ENCODE peak calls at places on chromosome 15, in six cellular contexts. K, A, E, W, R and Z are unnamed samples.

GRCh38 chr15:38253448-38253847 is 812 bp downstream of the SPRED1 start:
- DNase-seq in K (peak), A (no peak), E (peak), W (peak), R (no peak), Z (no peak)

GRCh38 chr15:49887604-49888340 is 231.3 kb downstream of the ATP8B4 start:
- DNase-seq in K (no peak), A (no peak), E (no peak), W (no peak), R (no peak), Z (no peak)

GRCh38 chr15:80317389-80318169 is 65.6 kb upstream of the CTXND1 start:
- DNase-seq in K (no peak), A (no peak), E (no peak), W (no peak), R (no peak), Z (no peak)

GRCh38 chr15:41666353-41666920 is 6.2 kb downstream of the MGA start:
- DNase-seq in K (no peak), A (no peak), E (peak), W (no peak), R (no peak), Z (no peak)

GRCh38 chr15:61256231-61256630 is 27.1 kb upstream of the RORA start:
- DNase-seq in K (no peak), A (no peak), E (no peak), W (no peak), R (no peak), Z (no peak)

GRCh38 chr15:70195808-70196304 is 98.1 kb upstream of the TLE3 start:
- DNase-seq in K (no peak), A (peak), E (no peak), W (no peak), R (no peak), Z (peak)

GRCh38 chr15:68380456-68380855 is 51.5 kb downstream of the ITGA11 start:
- DNase-seq in K (no peak), A (no peak), E (no peak), W (no peak), R (no peak), Z (peak)

GRCh38 chr15:67067161-67067853 is 1.9 kb downstream of the SMAD3 start:
- DNase-seq in K (no peak), A (no peak), E (peak), W (peak), R (no peak), Z (no peak)

GRCh38 chr15:31145271-31145911 is 43.9 kb upstream of the TRPM1 start:
- DNase-seq in K (no peak), A (no peak), E (no peak), W (no peak), R (no peak), Z (no peak)

GRCh38 chr15:100559330-100559729 is 30.6 kb upstream of the CERS3 start:
- DNase-seq in K (no peak), A (no peak), E (no peak), W (no peak), R (no peak), Z (peak)

GRCh38 chr15:69265347-69265955 is 33.3 kb upstream of the PAQR5 start:
- DNase-seq in K (peak), A (no peak), E (peak), W (peak), R (no peak), Z (no peak)

GRCh38 chr15:70974004-70974832 is 81.6 kb downstream of the LRRC49 start:
- DNase-seq in K (peak), A (no peak), E (peak), W (peak), R (no peak), Z (no peak)

GRCh38 chr15:43794269-43795037 is 2.3 kb downstream of the SERF2 start:
- DNase-seq in K (no peak), A (no peak), E (peak), W (no peak), R (no peak), Z (no peak)

GRCh38 chr15:66408254-66408653 is 21.5 kb downstream of the MAP2K1 start:
- DNase-seq in K (no peak), A (no peak), E (no peak), W (no peak), R (no peak), Z (no peak)

GRCh38 chr15:100016632-100017031 is 283.4 kb upstream of the LYSMD4 start:
- DNase-seq in K (no peak), A (no peak), E (no peak), W (no peak), R (no peak), Z (no peak)

GRCh38 chr15:41870689-41871081 is 23.2 kb downstream of the SPTBN5 start:
- DNase-seq in K (no peak), A (no peak), E (no peak), W (no peak), R (no peak), Z (no peak)

GRCh38 chr15:52862657-52863056 is 72.5 kb upstream of the ONECUT1 start:
- DNase-seq in K (no peak), A (no peak), E (no peak), W (no peak), R (no peak), Z (no peak)

GRCh38 chr15:65945616-65946015 is 76.3 kb downstream of the RAB11A start:
- DNase-seq in K (no peak), A (no peak), E (no peak), W (peak), R (peak), Z (no peak)

GRCh38 chr15:98649621-98649995 is 1.3 kb downstream of the IGF1R start:
- DNase-seq in K (no peak), A (no peak), E (peak), W (no peak), R (no peak), Z (peak)

GRCh38 chr15:74525946-74526345 is 15.1 kb upstream of the ARID3B start:
- DNase-seq in K (peak), A (no peak), E (peak), W (no peak), R (no peak), Z (no peak)

GRCh38 chr15:64527263-64527984 is 67.0 kb downstream of the ZNF609 start:
- DNase-seq in K (no peak), A (no peak), E (peak), W (no peak), R (no peak), Z (no peak)

GRCh38 chr15:60083318-60083717 is 79.2 kb downstream of the FOXB1 start:
- DNase-seq in K (no peak), A (no peak), E (no peak), W (no peak), R (no peak), Z (no peak)

GRCh38 chr15:96321422-96322391 is 8.8 kb upstream of the NR2F2 start:
- DNase-seq in K (no peak), A (no peak), E (peak), W (peak), R (peak), Z (peak)

GRCh38 chr15:60379466-60380274 is 18.1 kb downstream of the ANXA2 start:
- DNase-seq in K (peak), A (no peak), E (no peak), W (peak), R (no peak), Z (no peak)

GRCh38 chr15:51227967-51228783 is 110.2 kb downstream of the CYP19A1 start:
- DNase-seq in K (peak), A (no peak), E (peak), W (peak), R (no peak), Z (no peak)

GRCh38 chr15:50182233-50183013 is 427 bp downstream of the SLC27A2 start:
- DNase-seq in K (peak), A (no peak), E (peak), W (peak), R (peak), Z (peak)

GRCh38 chr15:101242999-101243336 is 8.9 kb downstream of the CHSY1 start:
- DNase-seq in K (no peak), A (no peak), E (peak), W (no peak), R (peak), Z (no peak)

GRCh38 chr15:58260911-58261267 is 122.7 kb downstream of the AQP9 start:
- DNase-seq in K (no peak), A (no peak), E (no peak), W (no peak), R (no peak), Z (no peak)

GRCh38 chr15:39270976-39271375 is 309.9 kb upstream of the THBS1 start:
- DNase-seq in K (no peak), A (no peak), E (peak), W (no peak), R (no peak), Z (no peak)

GRCh38 chr15:70806992-70807712 is 43.8 kb upstream of the UACA start:
- DNase-seq in K (no peak), A (no peak), E (peak), W (no peak), R (peak), Z (peak)

GRCh38 chr15:101008158-101009139 is 89.3 kb downstream of the LRRK1 start:
- DNase-seq in K (peak), A (peak), E (peak), W (peak), R (peak), Z (peak)

GRCh38 chr15:65937476-65937875 is 68.2 kb downstream of the RAB11A start:
- DNase-seq in K (no peak), A (no peak), E (peak), W (no peak), R (no peak), Z (peak)

GRCh38 chr15:61186905-61187865 is 41.9 kb downstream of the RORA start:
- DNase-seq in K (no peak), A (no peak), E (peak), W (no peak), R (no peak), Z (no peak)

GRCh38 chr15:63948971-63949370 is 97.3 kb downstream of the DAPK2 start:
- DNase-seq in K (no peak), A (no peak), E (no peak), W (no peak), R (no peak), Z (no peak)

GRCh38 chr15:80401471-80401870 is 2.7 kb upstream of the ARNT2 start:
- DNase-seq in K (no peak), A (no peak), E (no peak), W (no peak), R (no peak), Z (no peak)

GRCh38 chr15:83012038-83012490 is 625 bp upstream of the C15orf40 start:
- DNase-seq in K (no peak), A (no peak), E (no peak), W (peak), R (no peak), Z (no peak)

GRCh38 chr15:83015361-83015760 is 3.9 kb upstream of the C15orf40 start:
- DNase-seq in K (no peak), A (no peak), E (no peak), W (no peak), R (no peak), Z (no peak)

GRCh38 chr15:83014205-83014653 is 2.8 kb upstream of the C15orf40 start:
- DNase-seq in K (no peak), A (no peak), E (no peak), W (no peak), R (no peak), Z (no peak)

GRCh38 chr15:83010709-83011270 is 649 bp downstream of the C15orf40 start:
- DNase-seq in K (peak), A (peak), E (peak), W (peak), R (peak), Z (peak)

GRCh38 chr15:83011271-83012037 is at the start of gene C15orf40:
- DNase-seq in K (peak), A (peak), E (peak), W (peak), R (peak), Z (peak)
- TF ChIP-seq CTCF in K (peak), A (peak), E (peak), W (peak), R (peak), Z (peak)

GRCh38 chr15:33098082-33099058 is 96.1 kb downstream of the FMN1 start:
- DNase-seq in K (no peak), A (no peak), E (peak), W (no peak), R (no peak), Z (no peak)

GRCh38 chr15:33093234-33093633 is 101.3 kb downstream of the FMN1 start:
- DNase-seq in K (no peak), A (no peak), E (no peak), W (no peak), R (no peak), Z (no peak)

GRCh38 chr15:33091983-33092688 is 102.4 kb downstream of the FMN1 start:
- DNase-seq in K (no peak), A (no peak), E (no peak), W (no peak), R (no peak), Z (no peak)

GRCh38 chr15:33096134-33096533 is 98.4 kb downstream of the FMN1 start:
- DNase-seq in K (no peak), A (no peak), E (no peak), W (no peak), R (no peak), Z (no peak)

GRCh38 chr15:33094336-33094735 is 100.2 kb downstream of the FMN1 start:
- DNase-seq in K (no peak), A (no peak), E (peak), W (no peak), R (no peak), Z (no peak)
- TF ChIP-seq POLR2AphosphoS5 in K (no peak), A (no peak), E (no peak), W (no peak), R (no peak), Z (no peak)

DNA sequence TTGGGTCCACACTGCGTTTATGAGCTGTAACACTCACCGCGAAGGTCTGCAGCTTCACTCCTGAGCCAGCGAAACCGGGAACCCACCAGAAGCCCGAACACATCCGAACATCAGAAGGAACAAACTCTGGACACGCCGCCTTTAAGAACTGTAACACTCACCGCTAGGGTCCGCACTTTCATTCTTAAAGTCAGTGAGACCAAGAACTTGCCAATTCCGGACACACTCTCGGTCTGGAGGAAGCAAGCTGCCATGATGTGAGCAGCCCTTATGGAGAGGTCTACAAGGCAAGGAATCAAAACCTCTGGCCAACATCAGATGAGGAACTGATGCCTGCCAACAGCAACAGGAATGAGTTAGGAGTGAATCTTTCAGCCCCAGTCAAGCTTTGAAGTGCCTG is 62.9 kb downstream of the SLC28A2 start:
- DNase-seq in K (no peak), A (peak), E (no peak), W (peak), R (no peak), Z (no peak)
- TF ChIP-seq CTCF in K (no peak), A (peak), E (no peak), W (peak), R (peak), Z (no peak)

GRCh38 chr15:85154061-85154460 is 172.4 kb downstream of the PDE8A start:
- DNase-seq in K (no peak), A (no peak), E (no peak), W (peak), R (no peak), Z (no peak)
- TF ChIP-seq POLR2AphosphoS5 in K (no peak), A (no peak), E (no peak), W (no peak), R (no peak), Z (no peak)

GRCh38 chr15:93562752-93563151 is 473.7 kb upstream of the RGMA start:
- DNase-seq in K (no peak), A (no peak), E (no peak), W (no peak), R (no peak), Z (no peak)

GRCh38 chr15:93566777-93567176 is 477.8 kb upstream of the RGMA start:
- DNase-seq in K (no peak), A (no peak), E (no peak), W (no peak), R (no peak), Z (no peak)

DNA sequence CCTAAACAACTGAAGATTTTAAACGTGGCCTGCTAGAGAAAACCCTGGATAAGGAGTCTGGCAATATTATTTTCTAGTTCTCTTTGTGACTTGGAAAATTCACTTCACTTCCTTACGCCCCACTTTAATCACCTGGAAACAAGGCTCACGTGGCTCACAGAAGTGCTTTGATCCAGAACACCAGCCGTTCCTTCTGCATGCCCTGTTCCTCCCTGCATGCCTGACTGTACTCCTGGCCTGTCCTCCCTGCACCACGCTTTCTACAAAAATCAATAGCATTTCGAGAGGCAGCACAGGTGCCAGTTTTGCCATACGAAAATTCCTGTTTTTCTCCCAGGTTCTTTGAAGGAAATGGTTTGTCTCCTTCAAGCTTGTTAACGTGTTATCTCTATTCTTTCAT is 474.2 kb upstream of the RGMA start:
- DNase-seq in K (no peak), A (no peak), E (no peak), W (no peak), R (no peak), Z (no peak)
- TF ChIP-seq CTCF in K (no peak), A (no peak), E (no peak), W (no peak), R (no peak), Z (no peak)

GRCh38 chr15:89750560-89751542 is at the start of gene MESP1:
- DNase-seq in K (peak), A (peak), E (peak), W (peak), R (peak), Z (peak)

GRCh38 chr15:89749951-89750559 is 994 bp downstream of the MESP1 start:
- DNase-seq in K (no peak), A (no peak), E (peak), W (no peak), R (no peak), Z (peak)

GRCh38 chr15:89753855-89754254 is 2.8 kb upstream of the MESP1 start:
- DNase-seq in K (no peak), A (no peak), E (no peak), W (no peak), R (no peak), Z (no peak)

GRCh38 chr15:89749526-89749925 is 1.5 kb downstream of the MESP1 start:
- DNase-seq in K (no peak), A (no peak), E (no peak), W (no peak), R (no peak), Z (no peak)

DNA sequence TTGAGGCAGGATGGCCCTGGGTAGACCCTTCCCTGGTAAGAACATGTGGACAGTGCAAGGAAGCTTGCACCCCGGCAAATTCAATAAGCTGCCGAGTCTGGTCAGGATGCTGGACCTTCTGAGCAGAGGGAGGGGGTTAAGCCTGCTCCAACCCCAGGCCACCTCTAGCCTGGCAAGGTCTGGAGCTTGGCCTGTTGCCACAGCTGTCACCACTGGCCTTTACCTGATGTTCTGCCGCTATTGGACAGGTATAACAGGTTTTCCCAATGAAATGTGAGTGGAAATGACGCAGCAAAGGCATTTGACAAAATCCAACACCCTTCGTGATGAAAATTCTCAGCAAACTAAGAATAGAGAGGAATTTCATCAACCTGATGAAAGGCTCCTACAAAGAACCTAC is 699 bp upstream of the MESP1 start:
- DNase-seq in K (no peak), A (peak), E (no peak), W (no peak), R (no peak), Z (peak)
- TF ChIP-seq POLR2AphosphoS5 in K (no peak), A (peak), E (no peak), W (no peak), R (no peak), Z (no peak)

GRCh38 chr15:22884344-22884743 is 45.9 kb downstream of the NIPA2 start:
- DNase-seq in K (no peak), A (no peak), E (no peak), W (peak), R (no peak), Z (no peak)
- TF ChIP-seq CTCF in K (no peak), A (peak), E (no peak), W (peak), R (peak), Z (no peak)